ENCODE peak calls at places on chromosomes 2 and 18, in nine cellular contexts. One of them, this sample, is unnamed.

GRCh38 chr2:54964271-54964670 is 86.0 kb downstream of the RTN4 start:
- DNase-seq in K562: no peak
- DNase-seq in GM12878: no peak
- DNase-seq in PC-3: peak; percentile 40
- DNase-seq in mesendoderm: no peak
- DNase-seq in hepatocyte: no peak
- DNase-seq in fibroblast of lung: peak; percentile 72
- DNase-seq in HepG2: no peak
- DNase-seq in GM23248: peak; percentile 68
- DNase-seq in this sample: no peak

GRCh38 chr2:45681675-45682074 is 30.2 kb downstream of the PRKCE start:
- DNase-seq in K562: no peak
- DNase-seq in GM12878: no peak
- DNase-seq in PC-3: peak; percentile 92
- DNase-seq in mesendoderm: peak; percentile 43
- DNase-seq in hepatocyte: peak; percentile 50
- DNase-seq in fibroblast of lung: peak; percentile 93
- DNase-seq in HepG2: peak; percentile 13
- DNase-seq in GM23248: peak; percentile 93
- DNase-seq in this sample: peak; percentile 95

GRCh38 chr2:68686178-68686577 is 42.8 kb downstream of the PROKR1 start:
- DNase-seq in K562: no peak
- DNase-seq in GM12878: no peak
- DNase-seq in PC-3: no peak
- DNase-seq in mesendoderm: peak; percentile 17
- DNase-seq in hepatocyte: no peak
- DNase-seq in fibroblast of lung: no peak
- DNase-seq in HepG2: no peak
- DNase-seq in GM23248: no peak
- DNase-seq in this sample: no peak

GRCh38 chr2:17539993-17540812 is at the start of gene VSNL1:
- DNase-seq in K562: peak; percentile 71
- DNase-seq in GM12878: no peak
- DNase-seq in PC-3: no peak
- DNase-seq in mesendoderm: peak; percentile 98
- DNase-seq in hepatocyte: peak; percentile 94
- DNase-seq in fibroblast of lung: peak; percentile 93
- DNase-seq in HepG2: peak; percentile 98
- DNase-seq in GM23248: peak; percentile 74
- DNase-seq in this sample: peak; percentile 67

GRCh38 chr2:74532222-74532621 is 2.5 kb downstream of the HTRA2 start:
- DNase-seq in K562: no peak
- DNase-seq in GM12878: no peak
- DNase-seq in PC-3: peak; percentile 54
- DNase-seq in mesendoderm: no peak
- DNase-seq in hepatocyte: no peak
- DNase-seq in fibroblast of lung: no peak
- DNase-seq in HepG2: peak; percentile 68
- DNase-seq in GM23248: peak; percentile 72
- DNase-seq in this sample: peak; percentile 92

GRCh38 chr2:130985831-130986649 is 107.2 kb downstream of the FAM168B start:
- DNase-seq in K562: no peak
- DNase-seq in GM12878: no peak
- DNase-seq in PC-3: no peak
- DNase-seq in mesendoderm: no peak
- DNase-seq in hepatocyte: no peak
- DNase-seq in fibroblast of lung: no peak
- DNase-seq in HepG2: no peak
- DNase-seq in GM23248: no peak
- DNase-seq in this sample: no peak

GRCh38 chr2:227411320-227411989 is 23.7 kb upstream of the SCYGR1 start:
- DNase-seq in K562: no peak
- DNase-seq in GM12878: peak; percentile 94
- DNase-seq in PC-3: peak; percentile 36
- DNase-seq in mesendoderm: no peak
- DNase-seq in hepatocyte: no peak
- DNase-seq in fibroblast of lung: peak; percentile 90
- DNase-seq in HepG2: no peak
- DNase-seq in GM23248: peak; percentile 73
- DNase-seq in this sample: no peak

GRCh38 chr2:23330214-23330613 is 54.8 kb upstream of the KLHL29 start:
- DNase-seq in K562: peak; percentile 37
- DNase-seq in GM12878: no peak
- DNase-seq in PC-3: peak; percentile 7
- DNase-seq in mesendoderm: peak; percentile 88
- DNase-seq in hepatocyte: peak; percentile 23
- DNase-seq in fibroblast of lung: no peak
- DNase-seq in HepG2: no peak
- DNase-seq in GM23248: peak; percentile 34
- DNase-seq in this sample: no peak

GRCh38 chr2:23915327-23915726 is 11.6 kb downstream of the ATAD2B start:
- DNase-seq in K562: no peak
- DNase-seq in GM12878: no peak
- DNase-seq in PC-3: no peak
- DNase-seq in mesendoderm: no peak
- DNase-seq in hepatocyte: no peak
- DNase-seq in fibroblast of lung: no peak
- DNase-seq in HepG2: no peak
- DNase-seq in GM23248: no peak
- DNase-seq in this sample: no peak

GRCh38 chr2:186716899-186717811 is 23.3 kb downstream of the FAM171B start:
- DNase-seq in K562: no peak
- DNase-seq in GM12878: no peak
- DNase-seq in PC-3: no peak
- DNase-seq in mesendoderm: peak; percentile 22
- DNase-seq in hepatocyte: no peak
- DNase-seq in fibroblast of lung: no peak
- DNase-seq in HepG2: no peak
- DNase-seq in GM23248: peak; percentile 26
- DNase-seq in this sample: no peak

GRCh38 chr2:134108124-134108523 is 145.7 kb upstream of the MGAT5 start:
- DNase-seq in K562: no peak
- DNase-seq in GM12878: no peak
- DNase-seq in PC-3: no peak
- DNase-seq in mesendoderm: no peak
- DNase-seq in hepatocyte: no peak
- DNase-seq in fibroblast of lung: no peak
- DNase-seq in HepG2: no peak
- DNase-seq in GM23248: no peak
- DNase-seq in this sample: no peak

GRCh38 chr2:10835052-10835970 is 22.7 kb upstream of the PDIA6 start:
- DNase-seq in K562: peak; percentile 91
- DNase-seq in GM12878: no peak
- DNase-seq in PC-3: peak; percentile 90
- DNase-seq in mesendoderm: peak; percentile 83
- DNase-seq in hepatocyte: peak; percentile 87
- DNase-seq in fibroblast of lung: no peak
- DNase-seq in HepG2: peak; percentile 53
- DNase-seq in GM23248: peak; percentile 65
- DNase-seq in this sample: peak; percentile 94

GRCh38 chr2:238097201-238097987 is 2.7 kb upstream of the ESPNL start:
- DNase-seq in K562: no peak
- DNase-seq in GM12878: no peak
- DNase-seq in PC-3: no peak
- DNase-seq in mesendoderm: no peak
- DNase-seq in hepatocyte: no peak
- DNase-seq in fibroblast of lung: no peak
- DNase-seq in HepG2: no peak
- DNase-seq in GM23248: no peak
- DNase-seq in this sample: peak; percentile 77

GRCh38 chr18:37481491-37481890 is 84.1 kb downstream of the CELF4 start:
- DNase-seq in K562: no peak
- DNase-seq in GM12878: no peak
- DNase-seq in PC-3: peak; percentile 34
- DNase-seq in mesendoderm: no peak
- DNase-seq in hepatocyte: no peak
- DNase-seq in fibroblast of lung: peak; percentile 5
- DNase-seq in HepG2: no peak
- DNase-seq in GM23248: no peak
- DNase-seq in this sample: peak; percentile 43

GRCh38 chr18:35026407-35027061 is 14.7 kb upstream of the MAPRE2 start:
- DNase-seq in K562: peak; percentile 33
- DNase-seq in GM12878: no peak
- DNase-seq in PC-3: no peak
- DNase-seq in mesendoderm: peak; percentile 75
- DNase-seq in hepatocyte: no peak
- DNase-seq in fibroblast of lung: no peak
- DNase-seq in HepG2: no peak
- DNase-seq in GM23248: no peak
- DNase-seq in this sample: no peak
- H3K79me2 ChIP-seq in K562: no peaks in the 10 kb centered on the region
- H3K79me2 ChIP-seq in GM12878: no peaks in the 10 kb centered on the region
- H3K79me2 ChIP-seq in PC-3: no peaks in the 10 kb centered on the region
- H3K79me2 ChIP-seq in mesendoderm: no peaks in the 10 kb centered on the region
- H3K79me2 ChIP-seq in hepatocyte: no peaks in the 10 kb centered on the region
- H3K79me2 ChIP-seq in fibroblast of lung: no peaks in the 10 kb centered on the region
- H3K79me2 ChIP-seq in HepG2: no peaks in the 10 kb centered on the region
- H3K79me2 ChIP-seq in GM23248: no peaks in the 10 kb centered on the region
- H3K79me2 ChIP-seq in this sample: no peaks in the 10 kb centered on the region

GRCh38 chr2:37655442-37655841 is 16.0 kb downstream of the CDC42EP3 start:
- DNase-seq in K562: no peak
- DNase-seq in GM12878: no peak
- DNase-seq in PC-3: no peak
- DNase-seq in mesendoderm: no peak
- DNase-seq in hepatocyte: no peak
- DNase-seq in fibroblast of lung: no peak
- DNase-seq in HepG2: no peak
- DNase-seq in GM23248: no peak
- DNase-seq in this sample: no peak

GRCh38 chr2:37654932-37655331 is 16.5 kb downstream of the CDC42EP3 start:
- DNase-seq in K562: no peak
- DNase-seq in GM12878: peak; percentile 87
- DNase-seq in PC-3: no peak
- DNase-seq in mesendoderm: peak; percentile 39
- DNase-seq in hepatocyte: no peak
- DNase-seq in fibroblast of lung: peak; percentile 80
- DNase-seq in HepG2: no peak
- DNase-seq in GM23248: no peak
- DNase-seq in this sample: no peak

GRCh38 chr2:37657471-37657870 is 14.0 kb downstream of the CDC42EP3 start:
- DNase-seq in K562: no peak
- DNase-seq in GM12878: no peak
- DNase-seq in PC-3: no peak
- DNase-seq in mesendoderm: no peak
- DNase-seq in hepatocyte: no peak
- DNase-seq in fibroblast of lung: no peak
- DNase-seq in HepG2: no peak
- DNase-seq in GM23248: no peak
- DNase-seq in this sample: no peak

GRCh38 chr2:37658682-37659081 is 12.8 kb downstream of the CDC42EP3 start:
- DNase-seq in K562: no peak
- DNase-seq in GM12878: no peak
- DNase-seq in PC-3: no peak
- DNase-seq in mesendoderm: peak; percentile 71
- DNase-seq in hepatocyte: no peak
- DNase-seq in fibroblast of lung: no peak
- DNase-seq in HepG2: no peak
- DNase-seq in GM23248: peak; percentile 0
- DNase-seq in this sample: no peak

GRCh38 chr2:37656512-37657423 is 14.7 kb downstream of the CDC42EP3 start:
- DNase-seq in K562: no peak
- DNase-seq in GM12878: no peak
- DNase-seq in PC-3: no peak
- DNase-seq in mesendoderm: peak; percentile 90
- DNase-seq in hepatocyte: no peak
- DNase-seq in fibroblast of lung: peak; percentile 45
- DNase-seq in HepG2: no peak
- DNase-seq in GM23248: no peak
- DNase-seq in this sample: no peak
- H3K79me2 ChIP-seq in K562: no peaks in the 10 kb centered on the region
- H3K79me2 ChIP-seq in GM12878: peaks cover 94% of the 10 kb centered on the region
- H3K79me2 ChIP-seq in PC-3: peaks cover 94% of the 10 kb centered on the region
- H3K79me2 ChIP-seq in mesendoderm: peaks cover 34% of the 10 kb centered on the region
- H3K79me2 ChIP-seq in hepatocyte: peaks cover 88% of the 10 kb centered on the region
- H3K79me2 ChIP-seq in fibroblast of lung: peaks cover 95% of the 10 kb centered on the region
- H3K79me2 ChIP-seq in HepG2: no peaks in the 10 kb centered on the region
- H3K79me2 ChIP-seq in GM23248: peaks cover 99% of the 10 kb centered on the region
- H3K79me2 ChIP-seq in this sample: peaks cover 97% of the 10 kb centered on the region

DNA sequence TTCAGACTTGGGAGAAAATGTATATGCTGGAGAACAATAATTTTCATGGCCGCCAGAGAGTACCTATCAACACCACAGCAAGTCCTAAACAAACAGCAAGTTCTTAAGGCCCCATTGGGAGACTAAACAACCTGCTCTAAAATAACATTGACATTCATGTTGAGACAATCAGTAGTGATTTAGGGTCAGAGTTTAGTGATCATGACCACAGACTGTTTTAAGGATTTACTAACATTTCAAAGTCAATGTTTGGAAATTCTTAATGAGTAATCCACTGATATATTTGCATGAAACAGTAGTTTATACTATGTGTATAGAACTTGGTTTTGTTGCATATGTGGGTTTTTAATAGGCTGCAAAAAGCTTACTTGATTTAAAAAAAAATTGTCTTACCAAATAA is 34.7 kb downstream of the RASGRP3 start:
- DNase-seq in K562: no peak
- DNase-seq in GM12878: no peak
- DNase-seq in PC-3: no peak
- DNase-seq in mesendoderm: no peak
- DNase-seq in hepatocyte: no peak
- DNase-seq in fibroblast of lung: peak; percentile 37
- DNase-seq in HepG2: no peak
- DNase-seq in GM23248: no peak
- DNase-seq in this sample: no peak
- H3K79me2 ChIP-seq in K562: no peaks in the 10 kb centered on the region
- H3K79me2 ChIP-seq in GM12878: peaks cover 44% of the 10 kb centered on the region
- H3K79me2 ChIP-seq in PC-3: no peaks in the 10 kb centered on the region
- H3K79me2 ChIP-seq in mesendoderm: no peaks in the 10 kb centered on the region
- H3K79me2 ChIP-seq in hepatocyte: no peaks in the 10 kb centered on the region
- H3K79me2 ChIP-seq in fibroblast of lung: no peaks in the 10 kb centered on the region
- H3K79me2 ChIP-seq in HepG2: no peaks in the 10 kb centered on the region
- H3K79me2 ChIP-seq in GM23248: no peaks in the 10 kb centered on the region
- H3K79me2 ChIP-seq in this sample: no peaks in the 10 kb centered on the region

GRCh38 chr2:207139551-207139950 is 26.2 kb downstream of the KLF7 start:
- DNase-seq in K562: no peak
- DNase-seq in GM12878: no peak
- DNase-seq in PC-3: no peak
- DNase-seq in mesendoderm: no peak
- DNase-seq in hepatocyte: no peak
- DNase-seq in fibroblast of lung: no peak
- DNase-seq in HepG2: no peak
- DNase-seq in GM23248: no peak
- DNase-seq in this sample: no peak

GRCh38 chr2:207138573-207139297 is 27.0 kb downstream of the KLF7 start:
- DNase-seq in K562: no peak
- DNase-seq in GM12878: no peak
- DNase-seq in PC-3: no peak
- DNase-seq in mesendoderm: no peak
- DNase-seq in hepatocyte: no peak
- DNase-seq in fibroblast of lung: no peak
- DNase-seq in HepG2: no peak
- DNase-seq in GM23248: no peak
- DNase-seq in this sample: no peak

GRCh38 chr2:207136872-207137271 is 28.9 kb downstream of the KLF7 start:
- DNase-seq in K562: no peak
- DNase-seq in GM12878: no peak
- DNase-seq in PC-3: no peak
- DNase-seq in mesendoderm: no peak
- DNase-seq in hepatocyte: no peak
- DNase-seq in fibroblast of lung: no peak
- DNase-seq in HepG2: peak; percentile 37
- DNase-seq in GM23248: no peak
- DNase-seq in this sample: no peak

GRCh38 chr2:207135801-207136457 is 29.8 kb downstream of the KLF7 start:
- DNase-seq in K562: no peak
- DNase-seq in GM12878: no peak
- DNase-seq in PC-3: no peak
- DNase-seq in mesendoderm: no peak
- DNase-seq in hepatocyte: no peak
- DNase-seq in fibroblast of lung: no peak
- DNase-seq in HepG2: no peak
- DNase-seq in GM23248: no peak
- DNase-seq in this sample: peak; percentile 46

GRCh38 chr2:207137922-207138321 is 27.8 kb downstream of the KLF7 start:
- DNase-seq in K562: no peak
- DNase-seq in GM12878: no peak
- DNase-seq in PC-3: no peak
- DNase-seq in mesendoderm: no peak
- DNase-seq in hepatocyte: no peak
- DNase-seq in fibroblast of lung: no peak
- DNase-seq in HepG2: no peak
- DNase-seq in GM23248: no peak
- DNase-seq in this sample: no peak
- H3K79me2 ChIP-seq in K562: no peaks in the 10 kb centered on the region
- H3K79me2 ChIP-seq in GM12878: peaks cover 13% of the 10 kb centered on the region
- H3K79me2 ChIP-seq in PC-3: peaks cover 6% of the 10 kb centered on the region
- H3K79me2 ChIP-seq in mesendoderm: peaks cover 82% of the 10 kb centered on the region
- H3K79me2 ChIP-seq in hepatocyte: peaks cover 71% of the 10 kb centered on the region
- H3K79me2 ChIP-seq in fibroblast of lung: peaks cover 85% of the 10 kb centered on the region
- H3K79me2 ChIP-seq in HepG2: no peaks in the 10 kb centered on the region
- H3K79me2 ChIP-seq in GM23248: peaks cover 100% of the 10 kb centered on the region
- H3K79me2 ChIP-seq in this sample: peaks cover 97% of the 10 kb centered on the region

This sample was measured in osteoblast.